ENCODE peak calls at places on chromosomes 5 and 9, in eight cellular contexts. G, P, M, O, R, A, H and B are unnamed samples.

GRCh38 chr5:147461915-147462314 is 48.0 kb downstream of the DPYSL3 start:
- DNase-seq in H (no peak), A (peak; percentile 53), M (no peak), O (no peak), G (no peak), P (no peak), R (no peak), B (no peak)

GRCh38 chr9:91067306-91067860 is 265.8 kb downstream of the SYK start:
- DNase-seq in G (no peak), P (no peak), R (no peak), H (no peak), A (no peak), O (no peak), M (no peak), B (no peak)

GRCh38 chr9:21611896-21612295 is 129.8 kb upstream of the IFNE start:
- DNase-seq in G (no peak), O (no peak), R (no peak), H (no peak), M (peak; percentile 21), P (no peak), A (no peak), B (no peak)

GRCh38 chr5:180583738-180584137 is 7.6 kb downstream of the SCGB3A1 start:
- DNase-seq in M (no peak), G (no peak), A (no peak), H (no peak), P (no peak), O (no peak), R (no peak), B (no peak)

GRCh38 chr9:124452841-124453585 is 2.8 kb downstream of the ADGRD2 start:
- DNase-seq in P (no peak), R (no peak), M (no peak), O (no peak), H (no peak), G (no peak), A (no peak), B (no peak)

GRCh38 chr9:100014846-100015245 is 84.0 kb downstream of the ERP44 start:
- DNase-seq in R (no peak), O (no peak), P (no peak), H (no peak), G (no peak), M (no peak), A (no peak), B (no peak)

GRCh38 chr5:72374844-72375243 is 54.7 kb downstream of the PTCD2 start:
- DNase-seq in H (no peak), O (no peak), R (no peak), M (no peak), P (no peak), A (no peak), G (no peak), B (no peak)

GRCh38 chr5:84706678-84707641 is 322.3 kb upstream of the EDIL3 start:
- DNase-seq in M (no peak), H (no peak), P (no peak), O (no peak), G (no peak), A (no peak), R (no peak), B (no peak)

GRCh38 chr9:135409286-135410200 is 70.0 kb upstream of the PPP1R26 start:
- DNase-seq in H (no peak), R (no peak), O (no peak), P (no peak), G (no peak), M (no peak), A (no peak), B (no peak)

GRCh38 chr9:134670042-134670525 is 28.5 kb downstream of the COL5A1 start:
- DNase-seq in R (no peak), O (no peak), M (no peak), P (no peak), G (no peak), A (peak; percentile 92), H (peak; percentile 82), B (no peak)

GRCh38 chr5:54944364-54944763 is 41.0 kb downstream of the ESM1 start:
- DNase-seq in M (no peak), G (peak; percentile 26), A (peak; percentile 32), O (peak; percentile 18), R (no peak), H (no peak), P (peak; percentile 24), B (no peak)

GRCh38 chr5:141779642-141780041 is 97.6 kb upstream of the ARAP3 start:
- DNase-seq in R (no peak), P (no peak), H (peak; percentile 51), G (no peak), A (no peak), O (no peak), M (no peak), B (peak; percentile 21)

GRCh38 chr5:107248065-107248695 is 422.6 kb downstream of the EFNA5 start:
- DNase-seq in A (no peak), R (no peak), G (peak; percentile 14), P (no peak), H (peak; percentile 60), M (peak; percentile 23), O (peak; percentile 73), B (peak; percentile 22)

GRCh38 chr9:122498883-122499288 is 11.7 kb upstream of the OR1J2 start:
- DNase-seq in P (no peak), M (no peak), A (peak; percentile 75), H (peak; percentile 58), R (no peak), O (peak; percentile 23), G (peak; percentile 57), B (no peak)